ENCODE peak calls at places on chromosomes 3 and 15, in four cellular contexts. One of them, this sample, is unnamed.

GRCh38 chr15:48940508-48940907 is 23.2 kb downstream of the SHC4 start:
- DNase-seq in stimulated activated CD8-positive, alpha-beta memory T cell treated with anti-CD3 and anti-CD28 coated beads, Interleukin-12 subunit alpha, Interleukin-12 subunit beta, amount 100 ng/mL, for 4 hours: no peak
- DNase-seq in ACHN: no peak
- DNase-seq in hypothalamus: no peak
- DNase-seq in this sample: no peak

GRCh38 chr15:92884813-92885461 is 15.2 kb upstream of the CHD2 start:
- DNase-seq in stimulated activated CD8-positive, alpha-beta memory T cell treated with anti-CD3 and anti-CD28 coated beads, Interleukin-12 subunit alpha, Interleukin-12 subunit beta, amount 100 ng/mL, for 4 hours: no peak
- DNase-seq in ACHN: no peak
- DNase-seq in hypothalamus: no peak
- DNase-seq in this sample: no peak

GRCh38 chr15:53412542-53412941 is 346.9 kb downstream of the WDR72 start:
- DNase-seq in stimulated activated CD8-positive, alpha-beta memory T cell treated with anti-CD3 and anti-CD28 coated beads, Interleukin-12 subunit alpha, Interleukin-12 subunit beta, amount 100 ng/mL, for 4 hours: no peak
- DNase-seq in ACHN: no peak
- DNase-seq in hypothalamus: no peak
- DNase-seq in this sample: no peak

GRCh38 chr3:158709666-158710083 is 22.6 kb downstream of the RARRES1 start:
- DNase-seq in stimulated activated CD8-positive, alpha-beta memory T cell treated with anti-CD3 and anti-CD28 coated beads, Interleukin-12 subunit alpha, Interleukin-12 subunit beta, amount 100 ng/mL, for 4 hours: no peak
- DNase-seq in ACHN: peak; percentile 89
- DNase-seq in hypothalamus: no peak
- DNase-seq in this sample: no peak

GRCh38 chr15:57654136-57654845 is 52.2 kb upstream of the POLR2M start:
- DNase-seq in stimulated activated CD8-positive, alpha-beta memory T cell treated with anti-CD3 and anti-CD28 coated beads, Interleukin-12 subunit alpha, Interleukin-12 subunit beta, amount 100 ng/mL, for 4 hours: no peak
- DNase-seq in ACHN: no peak
- DNase-seq in hypothalamus: no peak
- DNase-seq in this sample: no peak

GRCh38 chr15:74337146-74337545 is 30.3 kb downstream of the CYP11A1 start:
- DNase-seq in stimulated activated CD8-positive, alpha-beta memory T cell treated with anti-CD3 and anti-CD28 coated beads, Interleukin-12 subunit alpha, Interleukin-12 subunit beta, amount 100 ng/mL, for 4 hours: no peak
- DNase-seq in ACHN: no peak
- DNase-seq in hypothalamus: no peak
- DNase-seq in this sample: no peak

GRCh38 chr15:58232273-58233065 is 94.3 kb downstream of the AQP9 start:
- DNase-seq in stimulated activated CD8-positive, alpha-beta memory T cell treated with anti-CD3 and anti-CD28 coated beads, Interleukin-12 subunit alpha, Interleukin-12 subunit beta, amount 100 ng/mL, for 4 hours: no peak
- DNase-seq in ACHN: no peak
- DNase-seq in hypothalamus: no peak
- DNase-seq in this sample: no peak

GRCh38 chr15:85582076-85582718 is 201.8 kb downstream of the AKAP13 start:
- DNase-seq in stimulated activated CD8-positive, alpha-beta memory T cell treated with anti-CD3 and anti-CD28 coated beads, Interleukin-12 subunit alpha, Interleukin-12 subunit beta, amount 100 ng/mL, for 4 hours: no peak
- DNase-seq in ACHN: peak; percentile 45
- DNase-seq in hypothalamus: no peak
- DNase-seq in this sample: no peak

GRCh38 chr15:32646304-32646703 is 4.8 kb downstream of the SCG5 start:
- DNase-seq in stimulated activated CD8-positive, alpha-beta memory T cell treated with anti-CD3 and anti-CD28 coated beads, Interleukin-12 subunit alpha, Interleukin-12 subunit beta, amount 100 ng/mL, for 4 hours: no peak
- DNase-seq in ACHN: no peak
- DNase-seq in hypothalamus: no peak
- DNase-seq in this sample: no peak

GRCh38 chr3:175940881-175941280 is 1081.7 kb downstream of the NAALADL2 start:
- DNase-seq in stimulated activated CD8-positive, alpha-beta memory T cell treated with anti-CD3 and anti-CD28 coated beads, Interleukin-12 subunit alpha, Interleukin-12 subunit beta, amount 100 ng/mL, for 4 hours: no peak
- DNase-seq in ACHN: peak; percentile 11
- DNase-seq in hypothalamus: no peak
- DNase-seq in this sample: no peak